ENCODE peak calls at places on chromosomes 13 and 19, in five cellular contexts. Y is AG09309; X is activated CD4-positive, alpha-beta T cell treated with anti-CD3 and anti-CD28 coated beads, Interleukin-2, amount 50 U/mL, for 1 hour; W is ELR; A is activated T-cell treated with anti-CD3 and anti-CD28 coated beads for 1 hour. N is an unnamed sample.

GRCh38 chr19:5045956-5046338 is 77.0 kb downstream of the KDM4B start:
- DNase-seq in Y (no peak), X (no peak), W (no peak), A (no peak), N (peak; percentile 40)

GRCh38 chr19:9075064-9075964 is 11.5 kb upstream of the OR1M1 start:
- DNase-seq in Y (peak; percentile 47), X (no peak), W (peak; percentile 96), A (no peak), N (peak; percentile 87)

GRCh38 chr19:17671906-17672305 is 16.2 kb downstream of the UNC13A start:
- DNase-seq in Y (no peak), X (no peak), W (peak; percentile 68), A (no peak), N (no peak)

GRCh38 chr19:8449830-8450229 is 5.1 kb downstream of the HNRNPM start:
- DNase-seq in Y (no peak), X (no peak), W (no peak), A (no peak), N (peak; percentile 46)

GRCh38 chr19:11390359-11390758 is 6.2 kb upstream of the EPOR start:
- DNase-seq in Y (no peak), X (no peak), W (no peak), A (no peak), N (no peak)

GRCh38 chr13:95893861-95894260 is 159.3 kb downstream of the UGGT2 start:
- DNase-seq in Y (no peak), X (no peak), W (no peak), A (no peak), N (no peak)

GRCh38 chr13:24228852-24229458 is 68.4 kb downstream of the SPATA13 start:
- DNase-seq in Y (peak; percentile 44), X (peak; percentile 17), W (peak; percentile 78), A (no peak), N (peak; percentile 62)

GRCh38 chr19:2282062-2282861 is at the start of gene PEAK3:
- DNase-seq in Y (no peak), X (no peak), W (peak; percentile 58), A (no peak), N (peak; percentile 54)

GRCh38 chr13:80923907-80924306 is 583.0 kb upstream of the SPRY2 start:
- DNase-seq in Y (no peak), X (no peak), W (peak; percentile 29), A (no peak), N (no peak)

GRCh38 chr19:46601318-46602224 is at the start of gene CALM3:
- DNase-seq in Y (no peak), X (no peak), W (peak; percentile 19), A (no peak), N (no peak)

GRCh38 chr13:68056816-68057710 is 826.9 kb upstream of the PCDH9 start:
- DNase-seq in Y (no peak), X (no peak), W (peak; percentile 81), A (no peak), N (peak; percentile 75)

GRCh38 chr13:105611424-105611823 is 924.0 kb downstream of the EFNB2 start:
- DNase-seq in Y (peak; percentile 21), X (no peak), W (peak; percentile 26), A (no peak), N (no peak)

GRCh38 chr13:38538412-38538811 is 148.5 kb upstream of the FREM2 start:
- DNase-seq in Y (no peak), X (no peak), W (no peak), A (no peak), N (no peak)

N was measured in body of pancreas.